ENCODE peak calls at places on chromosomes 12 and 14, in eight cellular contexts. R is cardiac muscle cell, W is upper lobe of left lung, S is heart left ventricle, O is GM23338, P is HAP-1, Z is adipocyte, F is SJSA1. U is an unnamed sample. For H3K27me3 and H3K4me1, the result is how much of the 10 kb centered on the place peaks cover.

GRCh38 chr14:91372680-91373495 is 44.7 kb downstream of the CCDC88C start:
- DNase-seq in R (no peak), W (no peak), S (no peak), O (no peak), P (no peak), Z (no peak), F (no peak), U (peak)

GRCh38 chr12:60201891-60202290 is 606.1 kb downstream of the SLC16A7 start:
- DNase-seq in R (peak), W (no peak), S (no peak), O (no peak), P (no peak), Z (peak), F (no peak), U (no peak)

GRCh38 chr12:132451172-132451835 is 38.6 kb upstream of the FBRSL1 start:
- DNase-seq in R (no peak), W (no peak), S (no peak), O (no peak), P (no peak), Z (no peak), F (no peak), U (no peak)

GRCh38 chr14:91142214-91142668 is 28.4 kb downstream of the DGLUCY start:
- DNase-seq in R (no peak), W (no peak), S (no peak), O (no peak), P (no peak), Z (no peak), F (no peak), U (no peak)

GRCh38 chr14:98913967-98914620 is 357.9 kb downstream of the BCL11B start:
- DNase-seq in R (no peak), W (no peak), S (no peak), O (no peak), P (no peak), Z (no peak), F (no peak), U (peak)

GRCh38 chr14:72651715-72652114 is 242.2 kb downstream of the DPF3 start:
- DNase-seq in R (no peak), W (no peak), S (no peak), O (no peak), P (no peak), Z (no peak), F (no peak), U (no peak)

GRCh38 chr14:61388173-61388975 is 67.0 kb downstream of the PRKCH start:
- DNase-seq in R (no peak), W (no peak), S (no peak), O (no peak), P (no peak), Z (peak), F (no peak), U (no peak)

GRCh38 chr14:34649344-34649743 is 19.4 kb upstream of the SNX6 start:
- DNase-seq in R (no peak), W (no peak), S (no peak), O (no peak), P (no peak), Z (peak), F (no peak), U (no peak)

GRCh38 chr12:115132906-115133305 is 448.9 kb upstream of the TBX3 start:
- DNase-seq in R (peak), W (no peak), S (no peak), O (no peak), P (no peak), Z (no peak), F (no peak), U (no peak)

GRCh38 chr14:45065951-45066350 is 18.0 kb upstream of the PRPF39 start:
- DNase-seq in R (peak), W (no peak), S (no peak), O (no peak), P (no peak), Z (no peak), F (no peak), U (no peak)

GRCh38 chr12:40325349-40325960 is 100.7 kb downstream of the LRRK2 start:
- DNase-seq in R (no peak), W (no peak), S (no peak), O (peak), P (peak), Z (peak), F (no peak), U (peak)

GRCh38 chr12:8831116-8831515 is 8.7 kb downstream of the A2ML1 start:
- DNase-seq in R (no peak), W (no peak), S (no peak), O (no peak), P (no peak), Z (no peak), F (no peak), U (no peak)

GRCh38 chr14:99534863-99535262 is 53.7 kb downstream of the CCNK start:
- DNase-seq in R (no peak), W (no peak), S (peak), O (no peak), P (no peak), Z (no peak), F (no peak), U (peak)

GRCh38 chr14:41718477-41719166 is 111.9 kb downstream of the LRFN5 start:
- DNase-seq in R (no peak), W (no peak), S (no peak), O (no peak), P (no peak), Z (no peak), F (no peak), U (no peak)

GRCh38 chr12:77796775-77797174 is 33.9 kb upstream of the NAV3 start:
- DNase-seq in R (no peak), W (no peak), S (no peak), O (no peak), P (no peak), Z (peak), F (no peak), U (no peak)

GRCh38 chr12:103956515-103957027 is 9.1 kb upstream of the TDG start:
- DNase-seq in R (no peak), W (peak), S (no peak), O (no peak), P (no peak), Z (no peak), F (no peak), U (no peak)

GRCh38 chr14:101603096-101603495 is 41.8 kb downstream of the DIO3 start:
- DNase-seq in R (no peak), W (no peak), S (no peak), O (no peak), P (no peak), Z (no peak), F (peak), U (no peak)

GRCh38 chr14:75141967-75142366 is 15.1 kb upstream of the NEK9 start:
- DNase-seq in R (peak), W (no peak), S (no peak), O (peak), P (no peak), Z (peak), F (no peak), U (peak)

GRCh38 chr12:127388985-127389384 is 878.0 kb upstream of the TMEM132C start:
- DNase-seq in R (no peak), W (no peak), S (no peak), O (no peak), P (no peak), Z (no peak), F (peak), U (no peak)

GRCh38 chr12:7130537-7130790 is 293 bp downstream of the CLSTN3 start:
- DNase-seq in R (no peak), W (no peak), S (no peak), O (peak), P (no peak), Z (no peak), F (no peak), U (no peak)

GRCh38 chr14:49314756-49315155 is 271.4 kb downstream of the RPS29 start:
- DNase-seq in R (no peak), W (no peak), S (no peak), O (no peak), P (no peak), Z (no peak), F (no peak), U (no peak)

GRCh38 chr12:49967777-49968250 is 4.9 kb upstream of the AQP6 start:
- DNase-seq in R (no peak), W (no peak), S (no peak), O (peak), P (no peak), Z (no peak), F (no peak), U (no peak)

GRCh38 chr12:13222076-13222475 is 25.6 kb downstream of the EMP1 start:
- DNase-seq in R (no peak), W (peak), S (no peak), O (no peak), P (no peak), Z (no peak), F (peak), U (no peak)

GRCh38 chr12:14776236-14776959 is 26.9 kb downstream of the WBP11 start:
- DNase-seq in R (no peak), W (no peak), S (no peak), O (no peak), P (no peak), Z (peak), F (no peak), U (no peak)

GRCh38 chr14:79293482-79293881 is 917.8 kb downstream of the DIO2 start:
- DNase-seq in R (peak), W (no peak), S (no peak), O (no peak), P (no peak), Z (no peak), F (no peak), U (no peak)

GRCh38 chr12:57460457-57461325 is 1.1 kb downstream of the GLI1 start:
- DNase-seq in R (peak), W (no peak), S (peak), O (peak), P (peak), Z (peak), F (peak), U (peak)

GRCh38 chr12:113665457-113665856 is 193.8 kb upstream of the LHX5 start:
- DNase-seq in R (no peak), W (no peak), S (no peak), O (no peak), P (no peak), Z (no peak), F (no peak), U (no peak)
- H3K27me3 ChIP-seq in R (under half), W (under half), S (under half), O (under half), P (under half), Z (half or more), F (under half), U (under half)

GRCh38 chr14:95155044-95155443 is 2.3 kb downstream of the DICER1 start:
- DNase-seq in R (no peak), W (no peak), S (no peak), O (no peak), P (no peak), Z (no peak), F (no peak), U (no peak)
- H3K4me1 ChIP-seq in R (under half), W (half or more), S (under half), O (under half), P (under half), Z (under half), F (under half), U (under half)

GRCh38 chr12:5094986-5095385 is 51.3 kb downstream of the KCNA5 start:
- DNase-seq in R (no peak), W (no peak), S (no peak), O (no peak), P (no peak), Z (no peak), F (no peak), U (no peak)
- H3K27me3 ChIP-seq in R (under half), W (under half), S (under half), O (under half), P (under half), Z (under half), F (under half), U (under half)

GRCh38 chr12:101891462-101891971 is 14.1 kb downstream of the DRAM1 start:
- DNase-seq in R (no peak), W (peak), S (no peak), O (no peak), P (no peak), Z (peak), F (peak), U (no peak)

GRCh38 chr12:101889216-101889752 is 11.9 kb downstream of the DRAM1 start:
- DNase-seq in R (no peak), W (no peak), S (no peak), O (no peak), P (no peak), Z (no peak), F (no peak), U (no peak)

DNA sequence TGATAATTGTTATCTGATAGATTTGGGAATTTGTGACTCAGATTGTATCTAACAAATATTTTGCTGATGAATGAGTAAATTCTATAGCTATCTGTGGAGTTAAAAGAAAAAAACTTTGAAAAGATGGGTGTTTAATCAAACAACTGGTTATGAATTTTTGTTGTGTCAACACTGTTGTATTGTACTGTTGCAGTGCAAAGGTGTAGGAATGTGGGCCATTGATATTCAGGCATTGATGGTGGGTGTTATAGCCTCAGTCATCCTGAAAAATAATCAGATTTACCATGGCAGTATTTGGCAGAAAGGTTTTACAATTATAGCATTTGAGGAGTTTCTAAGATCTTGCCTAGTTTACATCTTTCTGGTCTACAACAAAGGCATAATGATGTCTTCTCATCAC is 15.4 kb downstream of the DRAM1 start:
- DNase-seq in R (no peak), W (no peak), S (no peak), O (no peak), P (no peak), Z (no peak), F (no peak), U (no peak)
- H3K4me1 ChIP-seq in R (under half), W (under half), S (under half), O (under half), P (under half), Z (under half), F (under half), U (under half)

DNA sequence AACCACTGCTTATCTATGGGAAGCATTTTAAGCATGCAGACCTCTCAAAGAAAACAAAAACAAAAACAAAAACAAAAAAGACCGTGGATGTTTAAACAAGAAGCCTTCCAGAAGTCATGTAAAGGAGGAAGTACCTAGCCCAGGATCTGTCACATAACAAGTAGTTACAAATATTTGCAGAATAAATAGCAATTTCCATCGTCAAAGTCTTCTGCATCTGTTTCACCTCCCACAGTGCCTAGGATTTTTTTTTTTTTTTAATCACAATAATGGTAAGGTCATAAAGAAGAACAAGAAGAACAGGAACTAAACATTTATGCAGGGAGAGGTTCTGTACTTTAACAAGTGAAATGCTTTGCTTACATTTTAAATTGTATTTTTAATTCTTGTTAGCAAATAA is 2.4 kb upstream of the STXBP6 start:
- DNase-seq in R (no peak), W (no peak), S (no peak), O (no peak), P (no peak), Z (no peak), F (no peak), U (no peak)
- H3K27me3 ChIP-seq in R (half or more), W (under half), S (under half), O (under half), P (under half), Z (under half), F (half or more), U (under half)

GRCh38 chr12:89355243-89356068 is 3.2 kb upstream of the DUSP6 start:
- DNase-seq in R (no peak), W (no peak), S (no peak), O (no peak), P (no peak), Z (peak), F (no peak), U (no peak)
- H3K4me1 ChIP-seq in R (under half), W (under half), S (under half), O (half or more), P (under half), Z (under half), F (under half), U (under half)

U was measured in SJCRH30.